ENCODE peak calls at places on chromosomes 4 and X, in nine cellular contexts. V is HT1080, K is LoVo, L is activated T-cell treated with anti-CD3 and anti-CD28 coated beads for 1 hour, C is tibial artery, U is Right ventricle myocardium superior, H is NCI-H345, I is neural crest cell, W is M059J. P is an unnamed sample.

GRCh38 chr4:58808817-58809216 is 1698.6 kb upstream of the IGFBP7 start:
- DNase-seq in I (no peak), L (no peak), C (no peak), H (no peak), U (no peak), W (no peak), V (no peak), K (no peak), P (no peak)

GRCh38 chr4:124445071-124445470 is 267.5 kb downstream of the ANKRD50 start:
- DNase-seq in W (no peak), V (no peak), K (no peak), L (no peak), I (no peak), C (no peak), H (no peak), U (no peak), P (no peak)

GRCh38 chrX:16240231-16240905 is 73.1 kb downstream of the MAGEB17 start:
- DNase-seq in W (no peak), I (no peak), H (no peak), C (no peak), L (no peak), V (no peak), K (no peak), U (no peak), P (no peak)

GRCh38 chrX:123339201-123339905 is 155.3 kb downstream of the GRIA3 start:
- DNase-seq in K (no peak), L (no peak), V (peak), C (no peak), H (no peak), I (no peak), W (peak), U (no peak), P (no peak)

GRCh38 chr4:52037730-52038108 is 380 bp downstream of the SGCB start:
- DNase-seq in V (peak), C (peak), L (no peak), I (peak), U (peak), W (peak), K (no peak), H (peak), P (no peak)

GRCh38 chr4:47553329-47554125 is 68.5 kb downstream of the ATP10D start:
- DNase-seq in K (no peak), V (peak), L (no peak), W (no peak), U (no peak), I (no peak), H (no peak), C (no peak), P (no peak)

GRCh38 chr4:40918330-40918729 is 168.6 kb downstream of the NSUN7 start:
- DNase-seq in H (peak), L (no peak), K (no peak), V (no peak), U (peak), W (peak), I (no peak), C (peak), P (no peak)

GRCh38 chrX:153862369-153863250 is 23.4 kb downstream of the L1CAM start:
- DNase-seq in I (no peak), V (no peak), W (no peak), U (no peak), H (no peak), C (no peak), K (no peak), L (no peak), P (no peak)

GRCh38 chr4:183153190-183153916 is 54.3 kb downstream of the WWC2 start:
- DNase-seq in H (no peak), C (no peak), L (no peak), V (no peak), I (no peak), U (no peak), W (no peak), K (no peak), P (no peak)

GRCh38 chr4:25986807-25987206 is 72.8 kb downstream of the SMIM20 start:
- DNase-seq in C (no peak), L (no peak), H (no peak), W (no peak), I (no peak), V (no peak), U (no peak), K (no peak), P (no peak)

GRCh38 chrX:17226736-17227135 is 148.3 kb upstream of the NHS start:
- DNase-seq in U (no peak), C (no peak), I (no peak), V (no peak), W (no peak), K (no peak), H (no peak), L (no peak), P (no peak)

GRCh38 chr4:20681263-20681662 is 19.0 kb upstream of the PACRGL start:
- DNase-seq in L (no peak), I (no peak), K (no peak), U (no peak), W (no peak), H (no peak), C (no peak), V (no peak), P (no peak)

GRCh38 chr4:48546336-48546735 is 56.3 kb downstream of the ZAR1 start:
- DNase-seq in U (no peak), I (peak), K (peak), W (peak), H (no peak), V (peak), C (no peak), L (no peak), P (no peak)

GRCh38 chrX:138775501-138775900 is 64.0 kb upstream of the FGF13 start:
- DNase-seq in K (no peak), H (no peak), L (no peak), C (no peak), I (no peak), W (peak), V (peak), U (no peak), P (no peak)

GRCh38 chr4:99790796-99791617 is 25.6 kb upstream of the DAPP1 start:
- DNase-seq in U (no peak), V (peak), L (no peak), K (no peak), W (peak), C (no peak), H (peak), I (no peak), P (no peak)

GRCh38 chrX:102849396-102849795 is 87.7 kb upstream of the RAB40AL start:
- DNase-seq in H (no peak), I (no peak), K (no peak), U (no peak), L (no peak), V (no peak), C (no peak), W (no peak), P (no peak)

GRCh38 chr4:10020871-10021676 is at the start of gene SLC2A9:
- DNase-seq in H (no peak), C (no peak), I (no peak), W (no peak), L (no peak), V (no peak), U (peak), K (no peak), P (no peak)